ENCODE peak calls at places on chromosomes 2 and 18, in six cellular contexts. One of them, this sample, is unnamed.

GRCh38 chr2:147829106-147829505 is 15.7 kb upstream of the ACVR2A start:
- DNase-seq in PC-3: peak
- DNase-seq in IMR-90: peak
- DNase-seq in HepG2: no peak
- DNase-seq in GM23338: no peak
- DNase-seq in mesendoderm: no peak
- DNase-seq in this sample: no peak

GRCh38 chr2:162198239-162198638 is 45.0 kb downstream of the FAP start:
- DNase-seq in GM23338: peak
- DNase-seq in mesendoderm: no peak
- DNase-seq in HepG2: no peak
- DNase-seq in IMR-90: peak
- DNase-seq in PC-3: no peak
- DNase-seq in this sample: no peak

GRCh38 chr2:217118559-217118958 is 258.7 kb upstream of the TNP1 start:
- DNase-seq in HepG2: no peak
- DNase-seq in GM23338: no peak
- DNase-seq in mesendoderm: no peak
- DNase-seq in IMR-90: no peak
- DNase-seq in PC-3: no peak
- DNase-seq in this sample: no peak

GRCh38 chr2:101515512-101515911 is 40.6 kb upstream of the RFX8 start:
- DNase-seq in PC-3: peak
- DNase-seq in GM23338: no peak
- DNase-seq in IMR-90: peak
- DNase-seq in mesendoderm: no peak
- DNase-seq in HepG2: no peak
- DNase-seq in this sample: no peak

GRCh38 chr2:2059199-2059598 is 271.9 kb downstream of the MYT1L start:
- DNase-seq in IMR-90: no peak
- DNase-seq in GM23338: no peak
- DNase-seq in PC-3: no peak
- DNase-seq in mesendoderm: no peak
- DNase-seq in HepG2: no peak
- DNase-seq in this sample: no peak

GRCh38 chr18:35050004-35050623 is 8.9 kb downstream of the MAPRE2 start:
- DNase-seq in IMR-90: no peak
- DNase-seq in mesendoderm: no peak
- DNase-seq in GM23338: no peak
- DNase-seq in PC-3: no peak
- DNase-seq in HepG2: no peak
- DNase-seq in this sample: no peak

GRCh38 chr2:224938670-224939309 is 103.5 kb downstream of the DOCK10 start:
- DNase-seq in GM23338: no peak
- DNase-seq in PC-3: no peak
- DNase-seq in IMR-90: peak
- DNase-seq in mesendoderm: no peak
- DNase-seq in HepG2: no peak
- DNase-seq in this sample: peak

GRCh38 chr2:165835363-165835762 is 41.3 kb upstream of the GALNT3 start:
- DNase-seq in HepG2: no peak
- DNase-seq in GM23338: no peak
- DNase-seq in IMR-90: no peak
- DNase-seq in PC-3: no peak
- DNase-seq in mesendoderm: no peak
- DNase-seq in this sample: no peak

GRCh38 chr2:3319745-3320566 is 57.7 kb downstream of the EIPR1 start:
- DNase-seq in HepG2: no peak
- DNase-seq in PC-3: no peak
- DNase-seq in mesendoderm: no peak
- DNase-seq in GM23338: no peak
- DNase-seq in IMR-90: no peak
- DNase-seq in this sample: no peak

GRCh38 chr2:39243469-39244123 is at the start of gene CDKL4:
- DNase-seq in HepG2: no peak
- DNase-seq in IMR-90: no peak
- DNase-seq in GM23338: no peak
- DNase-seq in PC-3: no peak
- DNase-seq in mesendoderm: no peak
- DNase-seq in this sample: no peak

GRCh38 chr2:172736419-172737174 is 952 bp downstream of the RAPGEF4 start:
- DNase-seq in HepG2: no peak
- DNase-seq in GM23338: peak
- DNase-seq in PC-3: no peak
- DNase-seq in mesendoderm: no peak
- DNase-seq in IMR-90: no peak
- DNase-seq in this sample: no peak

GRCh38 chr2:159960413-159960812 is 102.0 kb downstream of the PLA2R1 start:
- DNase-seq in PC-3: peak
- DNase-seq in IMR-90: peak
- DNase-seq in mesendoderm: peak
- DNase-seq in GM23338: no peak
- DNase-seq in HepG2: no peak
- DNase-seq in this sample: no peak

GRCh38 chr2:24917086-24917485 is 3.0 kb downstream of the ADCY3 start:
- DNase-seq in IMR-90: no peak
- DNase-seq in HepG2: no peak
- DNase-seq in PC-3: no peak
- DNase-seq in mesendoderm: no peak
- DNase-seq in GM23338: no peak
- DNase-seq in this sample: no peak

GRCh38 chr2:182088681-182089333 is 103.2 kb downstream of the PPP1R1C start:
- DNase-seq in IMR-90: peak
- DNase-seq in HepG2: no peak
- DNase-seq in GM23338: no peak
- DNase-seq in PC-3: no peak
- DNase-seq in mesendoderm: no peak
- DNase-seq in this sample: no peak

GRCh38 chr2:112174383-112174782 is 36.2 kb downstream of the FBLN7 start:
- DNase-seq in PC-3: no peak
- DNase-seq in mesendoderm: no peak
- DNase-seq in HepG2: no peak
- DNase-seq in GM23338: no peak
- DNase-seq in IMR-90: no peak
- DNase-seq in this sample: no peak

GRCh38 chr2:60861736-60862135 is 19.6 kb upstream of the REL start:
- DNase-seq in HepG2: no peak
- DNase-seq in PC-3: no peak
- DNase-seq in IMR-90: no peak
- DNase-seq in mesendoderm: no peak
- DNase-seq in GM23338: no peak
- DNase-seq in this sample: no peak

GRCh38 chr2:104872866-104873688 is 19.2 kb downstream of the POU3F3 start:
- DNase-seq in mesendoderm: peak
- DNase-seq in HepG2: peak
- DNase-seq in GM23338: peak
- DNase-seq in PC-3: peak
- DNase-seq in IMR-90: peak
- DNase-seq in this sample: peak

GRCh38 chr2:104872034-104872865 is 18.3 kb downstream of the POU3F3 start:
- DNase-seq in mesendoderm: peak
- DNase-seq in PC-3: no peak
- DNase-seq in HepG2: no peak
- DNase-seq in IMR-90: no peak
- DNase-seq in GM23338: peak
- DNase-seq in this sample: no peak

GRCh38 chr2:104870249-104870816 is 16.4 kb downstream of the POU3F3 start:
- DNase-seq in GM23338: no peak
- DNase-seq in mesendoderm: no peak
- DNase-seq in IMR-90: no peak
- DNase-seq in HepG2: no peak
- DNase-seq in PC-3: no peak
- DNase-seq in this sample: no peak

GRCh38 chr2:104873689-104874054 is 19.8 kb downstream of the POU3F3 start:
- DNase-seq in HepG2: no peak
- DNase-seq in mesendoderm: no peak
- DNase-seq in GM23338: peak
- DNase-seq in IMR-90: no peak
- DNase-seq in PC-3: no peak
- DNase-seq in this sample: no peak

DNA sequence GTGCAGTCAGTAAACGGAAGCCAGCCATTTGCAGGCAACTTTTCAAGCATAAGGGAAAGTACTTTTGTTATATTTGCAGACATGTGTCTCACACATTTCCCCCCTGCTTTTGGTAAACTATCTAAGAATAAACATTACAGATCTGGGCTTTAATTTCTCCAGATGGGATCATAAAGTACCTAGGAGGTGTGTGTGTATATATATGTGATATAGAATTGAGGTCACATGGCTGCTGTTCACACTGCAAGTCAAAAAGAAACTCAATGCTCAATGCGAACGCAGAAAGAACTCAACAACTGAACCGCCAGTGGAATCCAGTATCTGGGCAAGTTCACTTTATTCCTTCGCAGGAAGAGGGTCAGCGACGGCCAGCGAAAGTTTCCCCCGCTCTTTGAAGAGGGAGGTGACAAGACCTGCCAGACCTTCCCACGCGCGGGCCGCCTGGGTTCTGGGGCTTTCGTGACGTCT is 17.7 kb downstream of the POU3F3 start:
- DNase-seq in PC-3: no peak
- DNase-seq in GM23338: peak
- DNase-seq in mesendoderm: no peak
- DNase-seq in HepG2: no peak
- DNase-seq in IMR-90: no peak
- DNase-seq in this sample: no peak
- H3K4me2 ChIP-seq in PC-3: no peak
- H3K4me2 ChIP-seq in GM23338: peak
- H3K4me2 ChIP-seq in mesendoderm: no peak
- H3K4me2 ChIP-seq in HepG2: no peak
- H3K4me2 ChIP-seq in IMR-90: no peak
- H3K4me2 ChIP-seq in this sample: no peak

GRCh38 chr2:96131818-96132745 is 6.2 kb downstream of the ASTL start:
- DNase-seq in GM23338: no peak
- DNase-seq in HepG2: no peak
- DNase-seq in PC-3: no peak
- DNase-seq in mesendoderm: no peak
- DNase-seq in IMR-90: no peak
- DNase-seq in this sample: no peak
- H3K4me2 ChIP-seq in GM23338: no peak
- H3K4me2 ChIP-seq in HepG2: no peak
- H3K4me2 ChIP-seq in PC-3: no peak
- H3K4me2 ChIP-seq in mesendoderm: no peak
- H3K4me2 ChIP-seq in IMR-90: no peak
- H3K4me2 ChIP-seq in this sample: no peak

GRCh38 chr18:8706981-8707940 is 1.9 kb downstream of the MTCL1 start:
- DNase-seq in HepG2: no peak
- DNase-seq in IMR-90: peak
- DNase-seq in mesendoderm: peak
- DNase-seq in GM23338: peak
- DNase-seq in PC-3: peak
- DNase-seq in this sample: peak

GRCh38 chr18:8708670-8709069 is 3.3 kb downstream of the MTCL1 start:
- DNase-seq in GM23338: no peak
- DNase-seq in PC-3: no peak
- DNase-seq in IMR-90: no peak
- DNase-seq in mesendoderm: no peak
- DNase-seq in HepG2: no peak
- DNase-seq in this sample: peak

GRCh38 chr18:8707946-8708345 is 2.6 kb downstream of the MTCL1 start:
- DNase-seq in PC-3: no peak
- DNase-seq in GM23338: no peak
- DNase-seq in IMR-90: peak
- DNase-seq in HepG2: peak
- DNase-seq in mesendoderm: peak
- DNase-seq in this sample: no peak

GRCh38 chr18:8711736-8712135 is 6.4 kb downstream of the MTCL1 start:
- DNase-seq in PC-3: no peak
- DNase-seq in GM23338: no peak
- DNase-seq in mesendoderm: no peak
- DNase-seq in IMR-90: no peak
- DNase-seq in HepG2: no peak
- DNase-seq in this sample: no peak

DNA sequence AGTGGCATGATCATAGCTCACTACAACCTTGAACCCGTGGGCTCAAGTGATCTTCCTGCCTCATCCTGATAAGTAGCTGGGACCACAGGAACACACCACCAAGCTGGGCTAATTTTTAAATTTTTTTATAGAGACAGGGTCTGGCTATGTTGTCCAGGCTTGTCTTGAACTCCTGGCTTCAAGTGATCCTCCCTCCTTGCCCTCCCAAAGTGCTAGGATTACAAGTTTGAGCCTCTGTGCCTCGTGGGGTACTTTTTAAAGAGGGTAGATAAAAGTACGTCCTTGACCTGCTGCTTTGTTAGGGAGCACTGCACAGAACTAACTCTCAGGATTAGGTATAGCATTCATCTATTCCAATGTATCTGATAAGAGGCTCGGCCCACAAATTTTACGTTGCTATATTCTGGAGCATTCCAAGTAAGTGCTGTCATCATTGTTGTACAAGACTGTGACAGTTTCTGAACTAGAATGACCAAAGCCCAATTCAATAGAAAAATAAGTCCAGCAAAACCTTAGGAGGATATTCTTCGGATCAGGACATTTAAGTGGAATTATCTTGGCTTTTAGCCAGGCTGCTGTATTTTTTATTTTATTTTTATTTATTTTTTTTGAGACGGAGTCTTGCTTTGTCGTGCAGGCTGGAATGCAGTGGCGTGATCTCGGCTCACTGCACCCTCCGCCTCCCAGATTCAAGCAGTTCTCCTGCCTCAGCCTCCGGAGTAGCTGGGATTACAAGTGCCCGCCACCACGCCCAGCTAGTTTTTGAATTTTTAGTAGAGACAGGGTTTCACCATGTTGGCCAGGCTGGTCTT is 4.1 kb downstream of the MTCL1 start:
- DNase-seq in IMR-90: no peak
- DNase-seq in HepG2: no peak
- DNase-seq in mesendoderm: no peak
- DNase-seq in PC-3: no peak
- DNase-seq in GM23338: no peak
- DNase-seq in this sample: no peak
- H3K4me2 ChIP-seq in IMR-90: peak
- H3K4me2 ChIP-seq in HepG2: no peak
- H3K4me2 ChIP-seq in mesendoderm: no peak
- H3K4me2 ChIP-seq in PC-3: peak
- H3K4me2 ChIP-seq in GM23338: no peak
- H3K4me2 ChIP-seq in this sample: peak

GRCh38 chr2:18436408-18437077 is 123.9 kb downstream of the RDH14 start:
- DNase-seq in GM23338: no peak
- DNase-seq in IMR-90: peak
- DNase-seq in HepG2: no peak
- DNase-seq in PC-3: peak
- DNase-seq in mesendoderm: no peak
- DNase-seq in this sample: no peak
- H3K4me2 ChIP-seq in GM23338: no peak
- H3K4me2 ChIP-seq in IMR-90: peak
- H3K4me2 ChIP-seq in HepG2: no peak
- H3K4me2 ChIP-seq in PC-3: peak
- H3K4me2 ChIP-seq in mesendoderm: no peak
- H3K4me2 ChIP-seq in this sample: no peak